ENCODE peak calls at places on chromosomes 7 and 10, in nine cellular contexts. H is Peyer's patch, M is body of pancreas, S is H1, F is ovary, B is adrenal gland, Z is sigmoid colon, I is HCT116, Q is spleen. O is an unnamed sample. For H3K27me3, the result is how much of the 10 kb centered on the place peaks cover.

GRCh38 chr10:110686941-110687340 is 42.8 kb downstream of the RBM20 start:
- DNase-seq in Z (no peak), F (no peak), S (no peak), H (no peak), B (no peak), M (no peak), Q (no peak), I (no peak), O (no peak)

GRCh38 chr7:88254721-88255120 is 34.9 kb upstream of the SRI start:
- DNase-seq in Z (no peak), F (no peak), B (no peak), I (peak), Q (no peak), H (no peak), M (no peak), S (no peak), O (no peak)

GRCh38 chr7:139771001-139771956 is 6.5 kb downstream of the HIPK2 start:
- DNase-seq in H (no peak), Z (no peak), M (no peak), S (no peak), Q (no peak), F (no peak), I (peak), B (no peak), O (no peak)

GRCh38 chr7:106126170-106126938 is 14.2 kb upstream of the SYPL1 start:
- DNase-seq in M (no peak), S (no peak), F (no peak), H (peak), I (no peak), Q (no peak), B (peak), Z (no peak), O (peak)

GRCh38 chr10:11934262-11934661 is 108.3 kb downstream of the UPF2 start:
- DNase-seq in M (no peak), I (no peak), S (no peak), B (peak), Z (no peak), F (no peak), H (no peak), Q (no peak), O (no peak)

GRCh38 chr7:129952653-129953560 is at the start of gene UBE2H:
- DNase-seq in S (peak), M (peak), Q (peak), Z (peak), I (peak), F (peak), H (peak), B (peak), O (peak)

GRCh38 chr10:5559642-5560141 is 34.9 kb downstream of the CALML3 start:
- DNase-seq in Z (peak), M (no peak), S (no peak), H (no peak), I (no peak), F (no peak), B (no peak), Q (no peak), O (peak)

GRCh38 chr7:49398730-49399129 is 374.7 kb upstream of the VWC2 start:
- DNase-seq in Z (no peak), M (no peak), F (no peak), Q (no peak), S (no peak), B (no peak), I (no peak), H (no peak), O (no peak)

GRCh38 chr7:118232837-118233236 is 8.3 kb downstream of the ANKRD7 start:
- DNase-seq in H (no peak), S (no peak), Q (no peak), Z (no peak), F (no peak), B (no peak), I (no peak), M (no peak), O (no peak)

GRCh38 chr7:81516898-81517297 is 252.9 kb downstream of the HGF start:
- DNase-seq in F (no peak), I (no peak), B (no peak), S (no peak), Z (no peak), Q (no peak), H (no peak), M (no peak), O (no peak)

GRCh38 chr10:11447571-11447970 is 163.9 kb downstream of the USP6NL start:
- DNase-seq in Z (no peak), I (no peak), Q (no peak), M (no peak), H (no peak), B (no peak), S (no peak), F (no peak), O (peak)

GRCh38 chr7:156889089-156889488 is 3.9 kb downstream of the LMBR1 start:
- DNase-seq in I (no peak), M (no peak), B (no peak), H (no peak), S (no peak), Z (no peak), F (no peak), Q (no peak), O (no peak)

GRCh38 chr10:22156750-22157149 is 61.1 kb downstream of the EBLN1 start:
- DNase-seq in Z (no peak), S (peak), B (no peak), Q (no peak), I (no peak), M (no peak), H (no peak), F (no peak), O (no peak)

GRCh38 chr7:47954231-47954911 is 6.1 kb upstream of the PKD1L1 start:
- DNase-seq in F (no peak), H (no peak), B (no peak), I (no peak), Z (no peak), S (no peak), M (no peak), Q (no peak), O (no peak)

GRCh38 chr7:20783716-20784310 is 2.9 kb downstream of the SP8 start:
- DNase-seq in Z (no peak), F (no peak), Q (no peak), S (peak), M (no peak), B (no peak), I (no peak), H (no peak), O (no peak)

GRCh38 chr7:99793443-99793842 is 9.5 kb upstream of the CYP3A4 start:
- DNase-seq in B (no peak), H (no peak), S (no peak), M (no peak), Q (no peak), Z (no peak), F (no peak), I (no peak), O (no peak)

GRCh38 chr10:79021331-79021907 is 47.3 kb upstream of the ZMIZ1 start:
- DNase-seq in S (no peak), I (no peak), B (no peak), F (peak), Z (peak), Q (peak), M (no peak), H (no peak), O (no peak)

GRCh38 chr10:58373446-58373834 is 11.8 kb upstream of the TFAM start:
- DNase-seq in F (no peak), Z (no peak), M (no peak), S (no peak), B (no peak), I (no peak), Q (no peak), H (no peak), O (no peak)

GRCh38 chr7:88835147-88835728 is 39.7 kb upstream of the TEX47 start:
- DNase-seq in M (no peak), F (no peak), B (no peak), S (no peak), I (peak), H (no peak), Z (no peak), Q (no peak), O (no peak)

GRCh38 chr10:102782698-102783540 is 39.2 kb downstream of the WBP1L start:
- DNase-seq in M (no peak), B (peak), S (no peak), Z (peak), Q (no peak), I (no peak), F (peak), H (no peak), O (peak)

GRCh38 chr7:134701272-134701671 is 54.6 kb downstream of the BPGM start:
- DNase-seq in S (no peak), M (no peak), I (no peak), Z (no peak), H (no peak), Q (no peak), F (no peak), B (no peak), O (no peak)

GRCh38 chr10:69326692-69327091 is 48.4 kb downstream of the HK1 start:
- DNase-seq in Z (no peak), I (no peak), M (no peak), H (no peak), S (no peak), F (no peak), Q (no peak), B (no peak), O (no peak)

GRCh38 chr10:69324583-69324982 is 46.3 kb downstream of the HK1 start:
- DNase-seq in Z (no peak), B (no peak), Q (no peak), S (no peak), F (no peak), M (no peak), I (no peak), H (no peak), O (no peak)

GRCh38 chr10:69328346-69328687 is 50.0 kb downstream of the HK1 start:
- DNase-seq in M (no peak), S (no peak), B (no peak), Z (no peak), I (no peak), Q (peak), F (no peak), H (no peak), O (no peak)

GRCh38 chr10:69329721-69330178 is 51.5 kb downstream of the HK1 start:
- DNase-seq in B (no peak), F (no peak), M (no peak), Z (no peak), I (no peak), Q (no peak), H (no peak), S (peak), O (no peak)

DNA sequence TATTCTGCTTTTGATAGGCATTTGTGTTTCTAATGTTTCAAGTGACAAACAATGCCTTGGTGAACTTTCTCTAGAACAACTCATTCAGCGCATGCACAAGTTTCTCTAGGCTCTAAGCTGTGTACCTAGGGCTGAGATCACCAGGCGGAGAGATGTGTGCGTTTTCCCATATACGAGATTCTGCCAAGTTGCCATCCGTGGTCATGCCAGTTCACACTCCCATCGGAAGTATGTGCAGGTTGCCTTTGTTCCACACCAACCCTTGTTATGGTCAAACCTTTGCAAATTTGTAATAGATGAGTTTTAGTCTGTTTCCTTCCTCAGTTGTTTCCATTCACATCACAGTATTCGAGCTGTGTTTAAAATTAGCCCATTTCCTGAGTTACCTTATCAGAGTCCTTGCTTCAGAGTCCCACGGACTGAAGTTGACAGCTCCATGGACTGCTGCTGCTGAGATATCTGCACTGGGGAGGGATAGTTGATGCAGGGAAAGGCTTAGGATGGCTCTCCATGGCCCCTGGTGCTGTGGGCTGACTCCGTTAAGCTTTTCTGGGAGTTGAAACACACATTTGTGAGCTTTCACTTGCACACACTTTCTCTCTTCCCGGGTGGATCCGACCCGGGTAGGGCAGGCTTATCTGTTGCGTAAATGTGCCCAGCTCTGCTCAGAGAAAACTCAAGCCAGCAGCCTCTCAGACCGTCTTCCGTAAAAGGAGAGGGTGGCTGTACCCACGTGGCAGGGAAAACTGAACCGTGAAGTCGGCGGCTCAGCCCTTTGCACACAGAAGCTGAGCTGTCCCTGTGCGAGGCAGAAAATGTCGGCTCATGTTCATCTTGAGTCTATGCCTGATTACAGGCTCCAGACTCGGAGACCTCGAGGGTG is 49.4 kb downstream of the HK1 start:
- DNase-seq in H (peak), Q (peak), S (no peak), B (peak), Z (peak), F (peak), M (peak), I (no peak), O (peak)
- TF ChIP-seq POLR2A in H (no peak), Q (no peak), S (no peak), B (peak), Z (peak), F (no peak), M (peak), I (no peak), O (no peak)

DNA sequence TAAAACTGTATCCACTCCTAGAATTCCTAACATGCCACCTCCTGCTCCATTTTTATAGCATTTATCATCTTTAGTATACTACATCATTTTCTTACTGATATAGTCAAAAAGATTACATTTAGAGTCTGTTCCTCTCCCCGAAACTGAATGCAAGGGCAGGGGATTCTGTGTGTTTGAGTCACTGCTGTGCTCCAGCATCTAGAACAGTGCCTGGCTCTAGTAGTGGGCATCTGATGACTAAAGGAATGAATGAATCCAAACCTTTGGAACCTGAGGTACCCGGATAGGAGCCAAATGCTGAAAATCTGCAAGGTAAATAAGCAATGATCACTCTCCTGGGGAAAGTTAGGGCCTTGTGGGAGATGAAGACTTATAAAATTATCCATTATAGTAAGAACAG is 18.9 kb downstream of the GOT1 start:
- DNase-seq in B (no peak), Z (no peak), S (no peak), M (no peak), H (no peak), I (no peak), Q (no peak), F (no peak), O (no peak)
- H3K27ac ChIP-seq in B (no peak), Z (no peak), S (no peak), M (no peak), H (no peak), I (no peak), Q (no peak), F (no peak), O (no peak)

GRCh38 chr10:93060887-93061593 is 442 bp downstream of the CYP26C1 start:
- DNase-seq in I (no peak), B (no peak), S (no peak), H (no peak), M (no peak), F (no peak), Q (no peak), Z (no peak), O (no peak)
- H3K27me3 ChIP-seq in I (under half), B (under half), S (half or more), H (under half), M (under half), F (under half), Q (under half), Z (under half), O (under half)

GRCh38 chr7:97971990-97972943 is 17.7 kb downstream of the OCM2 start:
- DNase-seq in M (peak), Z (peak), F (peak), I (peak), H (peak), S (peak), Q (peak), B (peak), O (peak)
- TF ChIP-seq POLR2A in M (peak), Z (no peak), F (no peak), I (peak), H (no peak), S (no peak), Q (no peak), B (peak), O (no peak)

GRCh38 chr10:26859241-26860025 is 1.3 kb downstream of the ABI1 start:
- DNase-seq in S (no peak), Q (no peak), H (no peak), B (no peak), M (no peak), Z (no peak), I (no peak), F (no peak), O (no peak)

GRCh38 chr10:26860026-26860541 is 674 bp downstream of the ABI1 start:
- DNase-seq in F (peak), Q (peak), B (peak), Z (peak), H (peak), S (peak), I (no peak), M (peak), O (peak)

GRCh38 chr10:26860542-26861325 is at the start of gene ABI1:
- DNase-seq in S (peak), Q (peak), M (peak), H (peak), Z (peak), I (peak), B (peak), F (peak), O (peak)

GRCh38 chr10:26863677-26864076 is 2.9 kb upstream of the ABI1 start:
- DNase-seq in S (no peak), B (no peak), I (no peak), Z (no peak), M (no peak), Q (no peak), H (no peak), F (no peak), O (no peak)

GRCh38 chr10:26861326-26861998 is 704 bp upstream of the ABI1 start:
- DNase-seq in B (no peak), Z (no peak), F (no peak), H (no peak), Q (no peak), M (no peak), I (no peak), S (no peak), O (no peak)
- H3K27ac ChIP-seq in B (no peak), Z (no peak), F (no peak), H (no peak), Q (peak), M (peak), I (no peak), S (peak), O (peak)

GRCh38 chr10:42935466-42935865 is 141.4 kb upstream of the RET start:
- DNase-seq in I (no peak), Q (peak), H (no peak), M (no peak), Z (no peak), S (no peak), B (no peak), F (no peak), O (no peak)
- H3K27me3 ChIP-seq in I (under half), Q (under half), H (under half), M (under half), Z (under half), S (under half), B (under half), F (under half), O (under half)

DNA sequence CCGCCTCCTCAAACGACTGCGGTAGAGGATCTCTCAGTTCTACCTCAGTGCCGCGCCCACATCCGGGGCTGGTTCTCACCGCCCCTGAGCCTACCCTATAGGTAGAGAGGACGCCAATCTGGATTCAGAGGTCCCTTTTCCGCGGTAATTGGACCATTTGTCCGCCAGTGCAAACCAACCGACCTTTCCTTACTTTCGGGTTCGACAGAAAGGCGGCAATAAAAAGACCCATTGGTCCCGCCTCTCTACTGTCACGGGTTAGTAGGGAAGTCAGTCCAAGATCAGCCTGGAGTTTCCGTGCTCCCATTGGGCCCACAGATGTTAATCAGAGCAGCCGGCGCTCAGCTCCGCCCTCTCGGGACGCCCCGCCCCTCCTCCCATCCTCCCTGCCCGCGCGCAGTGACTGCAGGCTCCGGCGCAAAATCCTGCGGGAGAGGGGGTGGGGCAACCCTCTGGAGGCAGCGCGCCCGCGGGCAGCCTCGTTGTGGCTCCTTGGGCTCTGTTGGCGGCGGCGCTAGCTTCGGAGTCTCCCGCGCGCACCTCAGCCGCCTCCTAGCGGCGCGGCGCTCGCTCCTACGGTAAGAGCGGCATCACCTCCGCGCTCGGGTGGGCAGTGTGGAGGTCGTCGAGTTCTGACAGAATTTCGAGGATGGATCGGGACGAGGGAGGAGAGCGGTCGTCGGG is at the start of the genes PHTF2 and TMEM60:
- DNase-seq in S (peak), F (peak), Q (peak), Z (peak), M (peak), H (peak), I (peak), B (peak), O (peak)
- TF ChIP-seq POLR2A in S (no peak), F (peak), Q (peak), Z (peak), M (peak), H (peak), I (peak), B (peak), O (no peak)